ENCODE peak calls at places on chromosomes 3 and 15, in five cellular contexts. X is NCI-H1694; A is KG1; I is CD8-positive, alpha-beta memory T cell; F is left ventricle myocardium inferior. C is an unnamed sample.

GRCh38 chr3:59978979-59979378 is 929.2 kb upstream of the CFAP20DC start:
- DNase-seq in F (no peak), X (no peak), I (no peak), A (no peak), C (no peak)

GRCh38 chr3:69405067-69405466 is 19.2 kb upstream of the FRMD4B start:
- DNase-seq in I (no peak), F (no peak), X (no peak), A (no peak), C (no peak)

GRCh38 chr3:38039899-38040261 is 872 bp downstream of the DLEC1 start:
- DNase-seq in A (peak; percentile 44), X (no peak), I (peak; percentile 59), F (peak; percentile 64), C (peak; percentile 84)

GRCh38 chr3:130758624-130759023 is 12.0 kb upstream of the PIK3R4 start:
- DNase-seq in F (no peak), I (no peak), A (no peak), X (no peak), C (no peak)

GRCh38 chr15:70833897-70834765 is 19.8 kb downstream of the LARP6 start:
- DNase-seq in A (no peak), X (no peak), F (no peak), I (no peak), C (no peak)

GRCh38 chr3:33645060-33645841 is 72.8 kb downstream of the CLASP2 start:
- DNase-seq in F (no peak), I (peak; percentile 27), X (peak; percentile 7), A (no peak), C (no peak)

GRCh38 chr15:68796576-68796975 is 24.1 kb downstream of the ANP32A start:
- DNase-seq in I (no peak), A (no peak), X (no peak), F (no peak), C (no peak)

GRCh38 chr3:157438371-157438735 is 1.7 kb downstream of the PTX3 start:
- DNase-seq in A (no peak), I (no peak), X (peak; percentile 32), F (no peak), C (no peak)

GRCh38 chr3:78048698-78049097 is 1008.8 kb downstream of the ROBO2 start:
- DNase-seq in I (no peak), A (no peak), F (no peak), X (no peak), C (no peak)

GRCh38 chr3:23129062-23129461 is 74.1 kb upstream of the UBE2E2 start:
- DNase-seq in A (no peak), X (no peak), I (no peak), F (no peak), C (no peak)

GRCh38 chr3:71428841-71429609 is 154.5 kb downstream of the FOXP1 start:
- DNase-seq in X (no peak), I (no peak), F (peak; percentile 35), A (no peak), C (no peak)

GRCh38 chr3:167684389-167684993 is 30.7 kb upstream of the WDR49 start:
- DNase-seq in A (peak; percentile 84), F (no peak), I (peak; percentile 45), X (peak; percentile 60), C (no peak)

GRCh38 chr3:13484861-13485590 is 4.9 kb downstream of the HDAC11 start:
- DNase-seq in A (no peak), I (peak; percentile 24), F (peak; percentile 86), X (no peak), C (peak; percentile 89)

GRCh38 chr3:50542177-50543034 is 25.1 kb downstream of the C3orf18 start:
- DNase-seq in X (peak; percentile 6), F (peak; percentile 57), A (no peak), I (peak; percentile 50), C (no peak)

GRCh38 chr3:196654691-196655090 is 15.2 kb downstream of the NRROS start:
- DNase-seq in I (no peak), A (no peak), X (no peak), F (no peak), C (no peak)

GRCh38 chr3:8839607-8840325 is 70.4 kb upstream of the OXTR start:
- DNase-seq in F (no peak), I (no peak), A (no peak), X (no peak), C (no peak)

GRCh38 chr3:159236306-159236705 is 434.5 kb downstream of the MFSD1 start:
- DNase-seq in F (no peak), A (no peak), X (no peak), I (no peak), C (no peak)

GRCh38 chr3:10982782-10983181 is 9.8 kb upstream of the SLC6A1 start:
- DNase-seq in A (no peak), I (no peak), X (no peak), F (no peak), C (no peak)

GRCh38 chr3:181726351-181727121 is 14.8 kb downstream of the SOX2 start:
- DNase-seq in F (no peak), X (no peak), I (no peak), A (no peak), C (no peak)

GRCh38 chr3:60282840-60283239 is 968.4 kb downstream of the FHIT start:
- DNase-seq in X (peak; percentile 32), I (no peak), F (no peak), A (no peak), C (no peak)

GRCh38 chr3:100891827-100892226 is 101.4 kb downstream of the ABI3BP start:
- DNase-seq in I (no peak), A (no peak), F (no peak), X (no peak), C (no peak)

GRCh38 chr3:193829781-193830180 is 236.8 kb downstream of the OPA1 start:
- DNase-seq in F (no peak), I (no peak), A (no peak), X (no peak), C (no peak)

GRCh38 chr15:39140060-39140604 is 440.7 kb upstream of the THBS1 start:
- DNase-seq in X (no peak), F (no peak), I (no peak), A (no peak), C (no peak)

GRCh38 chr3:14358426-14359211 is 43.8 kb upstream of the SLC6A6 start:
- DNase-seq in A (no peak), I (no peak), F (peak; percentile 75), X (peak; percentile 10), C (peak; percentile 82)

GRCh38 chr3:47108546-47108945 is 55.4 kb downstream of the SETD2 start:
- DNase-seq in A (no peak), F (no peak), X (no peak), I (no peak), C (no peak)